ENCODE peak calls at places on chromosomes 7 and 10, in seven cellular contexts. One of them, this sample, is unnamed.
A peak's percentile ranks its signal among the peaks of the same experiment; 100 is the strongest.

GRCh38 chr7:42348627-42349026 is 111.6 kb upstream of the GLI3 start:
- DNase-seq in bronchial epithelial cell: no peak
- DNase-seq in mammary epithelial cell: no peak
- DNase-seq in pancreas: no peak
- DNase-seq in AG04450: no peak
- DNase-seq in AG04449: no peak
- DNase-seq in heart right ventricle: no peak
- DNase-seq in this sample: no peak

GRCh38 chr7:117386125-117386709 is 41.1 kb downstream of the ASZ1 start:
- DNase-seq in bronchial epithelial cell: no peak
- DNase-seq in mammary epithelial cell: no peak
- DNase-seq in pancreas: no peak
- DNase-seq in AG04450: no peak
- DNase-seq in AG04449: no peak
- DNase-seq in heart right ventricle: no peak
- DNase-seq in this sample: peak; percentile 5

GRCh38 chr10:124268976-124269375 is 149.7 kb downstream of the OAT start:
- DNase-seq in bronchial epithelial cell: no peak
- DNase-seq in mammary epithelial cell: no peak
- DNase-seq in pancreas: no peak
- DNase-seq in AG04450: no peak
- DNase-seq in AG04449: no peak
- DNase-seq in heart right ventricle: no peak
- DNase-seq in this sample: no peak

GRCh38 chr10:94343159-94343558 is 19.6 kb downstream of the NOC3L start:
- DNase-seq in bronchial epithelial cell: no peak
- DNase-seq in mammary epithelial cell: no peak
- DNase-seq in pancreas: no peak
- DNase-seq in AG04450: no peak
- DNase-seq in AG04449: no peak
- DNase-seq in heart right ventricle: no peak
- DNase-seq in this sample: no peak

GRCh38 chr7:33868151-33868550 is 37.2 kb upstream of the BMPER start:
- DNase-seq in bronchial epithelial cell: peak; percentile 52
- DNase-seq in mammary epithelial cell: peak; percentile 60
- DNase-seq in pancreas: no peak
- DNase-seq in AG04450: no peak
- DNase-seq in AG04449: no peak
- DNase-seq in heart right ventricle: no peak
- DNase-seq in this sample: peak; percentile 47

GRCh38 chr7:16989883-16990413 is 108.2 kb upstream of the AGR3 start:
- DNase-seq in bronchial epithelial cell: peak; percentile 97
- DNase-seq in mammary epithelial cell: peak; percentile 94
- DNase-seq in pancreas: peak; percentile 74
- DNase-seq in AG04450: peak; percentile 61
- DNase-seq in AG04449: peak; percentile 37
- DNase-seq in heart right ventricle: peak; percentile 10
- DNase-seq in this sample: peak; percentile 90

GRCh38 chr10:52927678-52928077 is 155.1 kb upstream of the MBL2 start:
- DNase-seq in bronchial epithelial cell: no peak
- DNase-seq in mammary epithelial cell: no peak
- DNase-seq in pancreas: no peak
- DNase-seq in AG04450: no peak
- DNase-seq in AG04449: no peak
- DNase-seq in heart right ventricle: no peak
- DNase-seq in this sample: no peak

GRCh38 chr7:143384148-143384547 is 3.0 kb downstream of the ZYX start:
- DNase-seq in bronchial epithelial cell: no peak
- DNase-seq in mammary epithelial cell: no peak
- DNase-seq in pancreas: no peak
- DNase-seq in AG04450: no peak
- DNase-seq in AG04449: no peak
- DNase-seq in heart right ventricle: no peak
- DNase-seq in this sample: peak; percentile 78

GRCh38 chr7:73839743-73840714 is 2.3 kb downstream of the METTL27 start:
- DNase-seq in bronchial epithelial cell: no peak
- DNase-seq in mammary epithelial cell: no peak
- DNase-seq in pancreas: no peak
- DNase-seq in AG04450: no peak
- DNase-seq in AG04449: no peak
- DNase-seq in heart right ventricle: no peak
- DNase-seq in this sample: no peak

GRCh38 chr10:47165168-47165710 is 134.8 kb upstream of the GDF10 start:
- DNase-seq in bronchial epithelial cell: no peak
- DNase-seq in mammary epithelial cell: no peak
- DNase-seq in pancreas: no peak
- DNase-seq in AG04450: no peak
- DNase-seq in AG04449: no peak
- DNase-seq in heart right ventricle: no peak
- DNase-seq in this sample: no peak

GRCh38 chr7:132030161-132030568 is 473.7 kb upstream of the PODXL start:
- DNase-seq in bronchial epithelial cell: no peak
- DNase-seq in mammary epithelial cell: peak; percentile 16
- DNase-seq in pancreas: peak; percentile 63
- DNase-seq in AG04450: no peak
- DNase-seq in AG04449: no peak
- DNase-seq in heart right ventricle: peak; percentile 63
- DNase-seq in this sample: no peak

GRCh38 chr10:57959318-57960003 is 308.2 kb downstream of the IPMK start:
- DNase-seq in bronchial epithelial cell: no peak
- DNase-seq in mammary epithelial cell: no peak
- DNase-seq in pancreas: no peak
- DNase-seq in AG04450: no peak
- DNase-seq in AG04449: no peak
- DNase-seq in heart right ventricle: no peak
- DNase-seq in this sample: no peak

GRCh38 chr7:99440195-99440594 is 1.5 kb downstream of the CPSF4 start:
- DNase-seq in bronchial epithelial cell: peak; percentile 29
- DNase-seq in mammary epithelial cell: peak; percentile 5
- DNase-seq in pancreas: no peak
- DNase-seq in AG04450: no peak
- DNase-seq in AG04449: no peak
- DNase-seq in heart right ventricle: no peak
- DNase-seq in this sample: peak; percentile 24

GRCh38 chr7:106430103-106430502 is 145.3 kb upstream of the NAMPT start:
- DNase-seq in bronchial epithelial cell: no peak
- DNase-seq in mammary epithelial cell: no peak
- DNase-seq in pancreas: no peak
- DNase-seq in AG04450: no peak
- DNase-seq in AG04449: no peak
- DNase-seq in heart right ventricle: no peak
- DNase-seq in this sample: no peak

GRCh38 chr7:125516194-125516593 is 586.6 kb upstream of the POT1 start:
- DNase-seq in bronchial epithelial cell: no peak
- DNase-seq in mammary epithelial cell: no peak
- DNase-seq in pancreas: no peak
- DNase-seq in AG04450: no peak
- DNase-seq in AG04449: no peak
- DNase-seq in heart right ventricle: no peak
- DNase-seq in this sample: no peak

DNA sequence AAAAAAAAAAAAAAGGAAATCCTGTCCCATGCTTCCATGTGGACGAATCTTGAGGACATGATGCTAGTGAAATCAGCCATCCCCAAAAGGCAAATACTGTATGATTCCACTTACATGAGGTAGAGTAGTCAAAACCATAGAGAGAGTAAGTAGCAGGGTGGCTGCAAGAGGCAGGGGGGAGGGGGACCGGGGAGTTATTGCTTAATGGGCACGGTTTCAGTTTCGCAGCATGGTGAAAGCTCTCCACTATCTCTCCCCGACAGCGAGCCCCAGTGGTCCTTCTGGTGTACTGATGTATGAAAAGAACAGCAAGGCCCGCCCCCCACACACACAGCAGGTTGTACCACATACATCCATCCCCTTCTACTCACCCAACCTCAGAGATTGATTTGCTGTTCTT is 32.8 kb downstream of the NOD1 start:
- DNase-seq in bronchial epithelial cell: peak; percentile 36
- DNase-seq in mammary epithelial cell: no peak
- DNase-seq in pancreas: peak; percentile 65
- DNase-seq in AG04450: no peak
- DNase-seq in AG04449: no peak
- DNase-seq in heart right ventricle: peak; percentile 64
- DNase-seq in this sample: peak; percentile 85
- TF ChIP-seq CTCF in bronchial epithelial cell: peak; percentile 35
- TF ChIP-seq CTCF in mammary epithelial cell: no peak
- TF ChIP-seq CTCF in pancreas: no peak
- TF ChIP-seq CTCF in AG04450: peak; percentile 31
- TF ChIP-seq CTCF in AG04449: peak; percentile 10
- TF ChIP-seq CTCF in heart right ventricle: peak; percentile 29
- TF ChIP-seq CTCF in this sample: peak; percentile 1

GRCh38 chr10:111993321-111993720 is 190.2 kb downstream of the GPAM start:
- DNase-seq in bronchial epithelial cell: no peak
- DNase-seq in mammary epithelial cell: no peak
- DNase-seq in pancreas: no peak
- DNase-seq in AG04450: no peak
- DNase-seq in AG04449: no peak
- DNase-seq in heart right ventricle: no peak
- DNase-seq in this sample: no peak

GRCh38 chr10:111990734-111991133 is 192.8 kb downstream of the GPAM start:
- DNase-seq in bronchial epithelial cell: no peak
- DNase-seq in mammary epithelial cell: no peak
- DNase-seq in pancreas: no peak
- DNase-seq in AG04450: no peak
- DNase-seq in AG04449: no peak
- DNase-seq in heart right ventricle: no peak
- DNase-seq in this sample: no peak

GRCh38 chr10:111993872-111994426 is 189.6 kb downstream of the GPAM start:
- DNase-seq in bronchial epithelial cell: no peak
- DNase-seq in mammary epithelial cell: no peak
- DNase-seq in pancreas: no peak
- DNase-seq in AG04450: no peak
- DNase-seq in AG04449: no peak
- DNase-seq in heart right ventricle: no peak
- DNase-seq in this sample: no peak

GRCh38 chr10:111986079-111986478 is 197.5 kb downstream of the GPAM start:
- DNase-seq in bronchial epithelial cell: no peak
- DNase-seq in mammary epithelial cell: no peak
- DNase-seq in pancreas: no peak
- DNase-seq in AG04450: no peak
- DNase-seq in AG04449: no peak
- DNase-seq in heart right ventricle: no peak
- DNase-seq in this sample: peak; percentile 90

GRCh38 chr10:111989136-111990050 is 194.2 kb downstream of the GPAM start:
- DNase-seq in bronchial epithelial cell: no peak
- DNase-seq in mammary epithelial cell: no peak
- DNase-seq in pancreas: no peak
- DNase-seq in AG04450: no peak
- DNase-seq in AG04449: no peak
- DNase-seq in heart right ventricle: no peak
- DNase-seq in this sample: no peak
- H3K4me3 ChIP-seq in bronchial epithelial cell: no peak overlapping the region
- H3K4me3 ChIP-seq in mammary epithelial cell: no peak overlapping the region
- H3K4me3 ChIP-seq in pancreas: no peak overlapping the region
- H3K4me3 ChIP-seq in AG04450: no peak overlapping the region
- H3K4me3 ChIP-seq in AG04449: no peak overlapping the region
- H3K4me3 ChIP-seq in heart right ventricle: no peak overlapping the region
- H3K4me3 ChIP-seq in this sample: no peak overlapping the region

DNA sequence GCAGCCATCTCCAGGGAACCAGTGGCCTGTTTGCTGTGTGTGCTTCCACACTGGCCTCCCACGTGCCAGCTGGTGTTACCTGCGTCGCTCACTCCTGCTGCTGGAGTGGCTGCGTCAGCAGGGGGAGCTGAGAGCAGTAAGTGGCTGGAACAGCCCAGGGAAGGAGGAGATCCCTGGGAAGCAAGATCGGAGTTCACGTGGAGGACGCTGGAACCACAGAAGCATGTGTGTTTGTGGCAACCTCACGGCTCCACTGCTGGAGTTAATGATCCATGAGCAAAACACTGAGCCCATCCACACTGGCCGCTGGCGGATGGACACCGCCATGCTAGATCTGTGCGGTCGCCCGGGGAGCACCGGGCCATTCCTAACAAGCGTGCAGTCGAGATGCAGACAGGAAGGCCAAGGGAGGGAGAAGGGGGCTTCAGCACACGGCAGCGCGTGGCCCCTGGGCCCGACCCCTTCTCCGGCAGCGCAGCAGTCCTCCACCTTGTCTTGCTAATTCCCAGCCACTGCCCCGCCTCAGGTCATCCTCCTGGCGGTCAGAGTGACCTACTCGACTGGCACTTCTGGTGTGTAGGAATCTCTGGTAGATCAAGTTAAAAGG is 68.5 kb upstream of the EEPD1 start:
- DNase-seq in bronchial epithelial cell: peak; percentile 53
- DNase-seq in mammary epithelial cell: no peak
- DNase-seq in pancreas: peak; percentile 78
- DNase-seq in AG04450: no peak
- DNase-seq in AG04449: no peak
- DNase-seq in heart right ventricle: peak; percentile 35
- DNase-seq in this sample: peak; percentile 57
- TF ChIP-seq CTCF in bronchial epithelial cell: peak; percentile 77
- TF ChIP-seq CTCF in mammary epithelial cell: no peak
- TF ChIP-seq CTCF in pancreas: no peak
- TF ChIP-seq CTCF in AG04450: peak; percentile 50
- TF ChIP-seq CTCF in AG04449: peak; percentile 66
- TF ChIP-seq CTCF in heart right ventricle: peak; percentile 47
- TF ChIP-seq CTCF in this sample: peak; percentile 23

GRCh38 chr10:114521250-114521649 is 116.9 kb upstream of the AFAP1L2 start:
- DNase-seq in bronchial epithelial cell: peak; percentile 13
- DNase-seq in mammary epithelial cell: no peak
- DNase-seq in pancreas: no peak
- DNase-seq in AG04450: no peak
- DNase-seq in AG04449: no peak
- DNase-seq in heart right ventricle: no peak
- DNase-seq in this sample: no peak

GRCh38 chr10:114523876-114524275 is 119.6 kb upstream of the AFAP1L2 start:
- DNase-seq in bronchial epithelial cell: no peak
- DNase-seq in mammary epithelial cell: no peak
- DNase-seq in pancreas: no peak
- DNase-seq in AG04450: no peak
- DNase-seq in AG04449: no peak
- DNase-seq in heart right ventricle: no peak
- DNase-seq in this sample: no peak

GRCh38 chr10:114526497-114527238 is 122.4 kb upstream of the AFAP1L2 start:
- DNase-seq in bronchial epithelial cell: peak; percentile 91
- DNase-seq in mammary epithelial cell: peak; percentile 91
- DNase-seq in pancreas: peak; percentile 66
- DNase-seq in AG04450: no peak
- DNase-seq in AG04449: no peak
- DNase-seq in heart right ventricle: peak; percentile 66
- DNase-seq in this sample: peak; percentile 63

GRCh38 chr10:114526112-114526496 is 121.8 kb upstream of the AFAP1L2 start:
- DNase-seq in bronchial epithelial cell: no peak
- DNase-seq in mammary epithelial cell: no peak
- DNase-seq in pancreas: no peak
- DNase-seq in AG04450: no peak
- DNase-seq in AG04449: no peak
- DNase-seq in heart right ventricle: no peak
- DNase-seq in this sample: no peak

DNA sequence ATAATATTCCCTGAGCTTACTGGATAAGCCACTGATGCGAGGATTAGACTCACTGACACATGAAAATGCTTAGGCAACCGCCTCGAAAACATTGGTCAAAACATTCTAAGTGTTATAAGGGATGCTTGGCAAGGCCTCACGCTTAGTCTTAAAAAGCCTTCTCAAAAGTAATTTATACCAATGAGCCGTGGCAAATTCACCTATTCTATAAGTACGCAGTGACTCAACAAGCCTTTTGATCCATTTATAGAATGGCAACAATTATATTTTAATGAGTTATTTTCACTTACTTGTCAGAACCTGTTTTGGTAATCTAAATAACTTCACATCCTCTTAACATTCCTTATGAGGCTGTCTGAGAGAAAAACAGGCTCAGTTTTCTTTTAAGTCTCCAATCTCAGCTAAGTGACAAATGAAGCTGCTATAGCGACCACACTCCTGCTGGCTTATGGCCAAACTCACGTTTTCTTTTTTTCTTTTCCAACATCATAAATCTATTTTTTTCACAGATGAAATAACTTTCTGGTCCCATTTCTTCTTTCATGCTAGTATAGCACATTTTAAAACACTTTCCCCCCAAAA is 121.2 kb upstream of the AFAP1L2 start:
- DNase-seq in bronchial epithelial cell: peak; percentile 93
- DNase-seq in mammary epithelial cell: peak; percentile 74
- DNase-seq in pancreas: no peak
- DNase-seq in AG04450: no peak
- DNase-seq in AG04449: no peak
- DNase-seq in heart right ventricle: no peak
- DNase-seq in this sample: no peak
- H3K4me3 ChIP-seq in bronchial epithelial cell: peak overlapping the region; percentile 55
- H3K4me3 ChIP-seq in mammary epithelial cell: peak overlapping the region; percentile 61
- H3K4me3 ChIP-seq in pancreas: no peak overlapping the region
- H3K4me3 ChIP-seq in AG04450: no peak overlapping the region
- H3K4me3 ChIP-seq in AG04449: no peak overlapping the region
- H3K4me3 ChIP-seq in heart right ventricle: peak overlapping the region; percentile 34
- H3K4me3 ChIP-seq in this sample: no peak overlapping the region